ENCODE peak calls at places on chromosomes 1 and 21, in four cellular contexts. Z is heart right ventricle, C is H9, Y is IMR-90. X is an unnamed sample.

GRCh38 chr1:205375816-205376545 is 19.3 kb upstream of the KLHDC8A start:
- DNase-seq in Z (no peak), C (peak; percentile 75), Y (peak; percentile 68), X (peak; percentile 36)

GRCh38 chr1:10649484-10650201 is 146.8 kb downstream of the CASZ1 start:
- DNase-seq in Z (no peak), C (no peak), Y (no peak), X (no peak)

GRCh38 chr1:24321712-24322635 is 2.8 kb downstream of the GRHL3 start:
- DNase-seq in Z (peak; percentile 47), C (peak; percentile 59), Y (peak; percentile 76), X (peak; percentile 61)

GRCh38 chr1:95071539-95071938 is 1.2 kb downstream of the ALG14 start:
- DNase-seq in Z (no peak), C (no peak), Y (no peak), X (no peak)

GRCh38 chr1:181033128-181033798 is 520 bp upstream of the MR1 start:
- DNase-seq in Z (no peak), C (no peak), Y (peak; percentile 35), X (no peak)

GRCh38 chr1:23567629-23567995 is 8.3 kb upstream of the ID3 start:
- DNase-seq in Z (no peak), C (peak; percentile 43), Y (no peak), X (no peak)

GRCh38 chr1:175376194-175376593 is 183.6 kb upstream of the KIAA0040 start:
- DNase-seq in Z (no peak), C (peak; percentile 36), Y (no peak), X (no peak)

GRCh38 chr1:234544094-234544579 is 65.2 kb upstream of the TARBP1 start:
- DNase-seq in Z (peak; percentile 49), C (peak; percentile 8), Y (peak; percentile 98), X (no peak)

GRCh38 chr1:92756537-92756936 is 28.4 kb downstream of the EVI5 start:
- DNase-seq in Z (no peak), C (no peak), Y (peak; percentile 41), X (no peak)

GRCh38 chr1:26951821-26952497 is 8.3 kb downstream of the KDF1 start:
- DNase-seq in Z (no peak), C (no peak), Y (no peak), X (no peak)

GRCh38 chr1:44835738-44836675 is 7.0 kb downstream of the PTCH2 start:
- DNase-seq in Z (peak; percentile 85), C (peak; percentile 91), Y (peak; percentile 84), X (peak; percentile 92)

GRCh38 chr1:231460614-231461013 is 38.5 kb upstream of the EGLN1 start:
- DNase-seq in Z (no peak), C (no peak), Y (no peak), X (no peak)

GRCh38 chr1:1291611-1292441 is 11.6 kb downstream of the SCNN1D start:
- DNase-seq in Z (peak; percentile 56), C (peak; percentile 84), Y (peak; percentile 53), X (peak; percentile 76)

GRCh38 chr1:224650329-224650728 is 34.2 kb downstream of the CNIH3 start:
- DNase-seq in Z (no peak), C (no peak), Y (no peak), X (no peak)

GRCh38 chr1:119291611-119292206 is 76.9 kb upstream of the HAO2 start:
- DNase-seq in Z (no peak), C (no peak), Y (no peak), X (no peak)

GRCh38 chr1:181149326-181150000 is 61.0 kb downstream of the IER5 start:
- DNase-seq in Z (no peak), C (no peak), Y (no peak), X (no peak)

GRCh38 chr1:171585715-171586114 is 36.3 kb upstream of the MYOCOS start:
- DNase-seq in Z (no peak), C (no peak), Y (no peak), X (no peak)

GRCh38 chr1:114347431-114348209 is 163.4 kb downstream of the TRIM33 start:
- DNase-seq in Z (no peak), C (no peak), Y (no peak), X (no peak)

GRCh38 chr21:45158491-45159423 is 84.4 kb downstream of the ADARB1 start:
- DNase-seq in Z (no peak), C (no peak), Y (no peak), X (no peak)

GRCh38 chr1:7104053-7104738 is 318.9 kb downstream of the CAMTA1 start:
- DNase-seq in Z (no peak), C (no peak), Y (no peak), X (peak; percentile 33)

GRCh38 chr1:219931033-219931432 is 2.7 kb upstream of the SLC30A10 start:
- DNase-seq in Z (no peak), C (no peak), Y (no peak), X (no peak)

GRCh38 chr1:248890549-248891498 is 15.2 kb upstream of the PGBD2 start:
- DNase-seq in Z (no peak), C (no peak), Y (peak; percentile 24), X (no peak)

GRCh38 chr1:3211996-3212395 is 143.0 kb downstream of the PRDM16 start:
- DNase-seq in Z (no peak), C (no peak), Y (no peak), X (no peak)

GRCh38 chr1:183200451-183200850 is 14.4 kb downstream of the LAMC2 start:
- DNase-seq in Z (no peak), C (no peak), Y (no peak), X (no peak)

GRCh38 chr1:223704921-223705878 is 7.1 kb upstream of the CAPN2 start:
- DNase-seq in Z (no peak), C (no peak), Y (peak; percentile 40), X (no peak)

GRCh38 chr1:209585672-209586071 is 2.2 kb downstream of the CAMK1G start:
- DNase-seq in Z (peak; percentile 70), C (peak; percentile 47), Y (no peak), X (peak; percentile 71)

GRCh38 chr1:210882414-210883221 is 251.3 kb downstream of the KCNH1 start:
- DNase-seq in Z (no peak), C (no peak), Y (peak; percentile 21), X (no peak)

GRCh38 chr1:30525980-30526651 is 197.3 kb downstream of the MATN1 start:
- DNase-seq in Z (peak; percentile 35), C (no peak), Y (peak; percentile 44), X (peak; percentile 52)

GRCh38 chr1:225857256-225857655 is 24.9 kb downstream of the TMEM63A start:
- DNase-seq in Z (no peak), C (no peak), Y (no peak), X (no peak)

GRCh38 chr1:46246548-46247432 is 773 bp upstream of the RAD54L start:
- DNase-seq in Z (peak; percentile 45), C (no peak), Y (peak; percentile 45), X (no peak)

GRCh38 chr1:207396360-207396759 is 57.8 kb upstream of the CR2 start:
- DNase-seq in Z (no peak), C (no peak), Y (no peak), X (peak; percentile 21)

GRCh38 chr1:10212476-10212875 is 2.1 kb downstream of the KIF1B start:
- DNase-seq in Z (no peak), C (no peak), Y (no peak), X (no peak)

GRCh38 chr21:32317726-32318125 is 19.1 kb downstream of the MRAP start:
- DNase-seq in Z (no peak), C (no peak), Y (no peak), X (no peak)

GRCh38 chr1:175129644-175129996 is 62.0 kb downstream of the TNN start:
- DNase-seq in Z (no peak), C (no peak), Y (no peak), X (no peak)

GRCh38 chr1:85058781-85059180 is 10.5 kb upstream of the MCOLN3 start:
- DNase-seq in Z (no peak), C (no peak), Y (no peak), X (no peak)

GRCh38 chr1:59204001-59204400 is 92.9 kb upstream of the FGGY start:
- DNase-seq in Z (peak; percentile 60), C (no peak), Y (peak; percentile 32), X (no peak)

GRCh38 chr21:24941316-24942185 is 665.7 kb downstream of the MRPL39 start:
- DNase-seq in Z (no peak), C (no peak), Y (no peak), X (no peak)

GRCh38 chr1:76901158-76901767 is 34.0 kb downstream of the ST6GALNAC5 start:
- DNase-seq in Z (no peak), C (peak; percentile 62), Y (peak; percentile 58), X (peak; percentile 27)

GRCh38 chr1:111596499-111596898 is 23.1 kb upstream of the RAP1A start:
- DNase-seq in Z (no peak), C (no peak), Y (no peak), X (no peak)

GRCh38 chr1:186330758-186331157 is 44.3 kb downstream of the TPR start:
- DNase-seq in Z (no peak), C (no peak), Y (no peak), X (no peak)
- TF ChIP-seq CTCF in Z (no peak), C (peak; percentile 63), Y (peak; percentile 16), X (peak; percentile 44)

DNA sequence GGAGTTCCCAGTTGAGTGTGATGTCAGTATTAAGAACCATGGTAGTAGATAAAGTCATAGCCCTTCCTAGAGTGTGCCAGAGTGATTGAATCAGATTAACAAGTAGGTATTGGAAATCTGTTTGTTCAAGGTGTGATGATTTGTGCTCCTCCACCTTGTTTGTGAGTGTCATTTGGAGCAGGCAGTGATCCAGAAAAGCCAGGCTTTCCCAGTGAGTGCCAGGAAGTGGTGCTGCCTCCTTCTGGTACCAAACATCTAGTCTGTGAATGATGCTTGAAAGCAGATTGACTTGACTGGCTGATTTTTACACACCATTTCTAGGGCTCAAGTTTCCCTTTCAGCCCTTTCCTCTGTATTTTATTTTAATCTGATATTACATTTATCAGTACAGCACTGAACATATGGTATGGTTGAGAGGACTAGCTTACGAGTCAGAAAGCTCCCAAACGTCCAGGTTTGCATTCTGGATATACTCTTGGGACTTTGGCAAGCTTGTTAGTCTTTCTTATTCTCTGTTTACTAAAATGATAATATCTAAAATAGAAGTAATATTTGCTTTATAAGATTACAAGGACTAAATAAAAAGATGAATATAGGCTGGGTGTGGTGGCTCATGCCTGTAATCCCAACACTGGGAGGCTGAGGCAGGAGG is 100.7 kb downstream of the PATJ start:
- DNase-seq in Z (no peak), C (peak; percentile 34), Y (no peak), X (no peak)
- TF ChIP-seq CTCF in Z (peak; percentile 12), C (peak; percentile 48), Y (peak; percentile 18), X (no peak)

DNA sequence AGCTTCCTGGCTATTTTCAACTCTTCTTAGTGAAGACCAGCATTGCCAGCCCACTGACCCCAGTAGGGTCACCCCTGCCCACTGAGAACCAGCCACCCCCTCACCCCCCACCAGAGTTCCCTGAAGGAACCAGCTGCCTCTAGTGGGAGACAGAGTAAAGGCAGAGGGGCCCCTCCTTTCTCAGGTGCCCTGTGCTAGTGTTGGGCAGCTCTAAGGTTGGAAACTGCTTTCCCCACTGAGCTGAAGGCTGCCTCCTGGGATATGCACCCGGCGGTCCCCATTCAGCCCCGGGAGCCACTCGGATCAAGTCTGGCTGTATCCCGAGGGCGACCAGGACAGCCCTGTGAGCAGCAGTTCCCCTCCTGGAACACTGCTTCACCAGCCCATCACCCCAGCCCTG is 111.0 kb downstream of the PGBD5 start:
- DNase-seq in Z (no peak), C (no peak), Y (no peak), X (no peak)
- TF ChIP-seq CTCF in Z (no peak), C (peak; percentile 22), Y (no peak), X (no peak)

GRCh38 chr1:169928438-169929209 is 34.9 kb upstream of the SCYL3 start:
- DNase-seq in Z (no peak), C (no peak), Y (peak; percentile 72), X (no peak)
- TF ChIP-seq CTCF in Z (peak; percentile 76), C (peak; percentile 86), Y (peak; percentile 87), X (peak; percentile 76)